ENCODE peak calls at places on chromosome 15, in five cellular contexts. W is K562, K is GM12878, L is SK-N-SH, E is HepG2. R is an unnamed sample.

GRCh38 chr15:66873856-66874255 is 171.8 kb downstream of the SMAD6 start:
- DNase-seq in W (no peak), K (no peak), L (no peak), E (no peak), R (peak)

GRCh38 chr15:58521293-58521991 is 89.7 kb downstream of the LIPC start:
- DNase-seq in W (peak), K (no peak), L (no peak), E (peak), R (no peak)

GRCh38 chr15:40059821-40060220 is 20.8 kb upstream of the SRP14 start:
- DNase-seq in W (no peak), K (no peak), L (no peak), E (no peak), R (no peak)

GRCh38 chr15:39468828-39469227 is 112.1 kb upstream of the THBS1 start:
- DNase-seq in W (no peak), K (no peak), L (no peak), E (no peak), R (no peak)

GRCh38 chr15:31453558-31454318 is 127.1 kb downstream of the KLF13 start:
- DNase-seq in W (no peak), K (no peak), L (no peak), E (no peak), R (no peak)

GRCh38 chr15:31344824-31345605 is 18.4 kb downstream of the KLF13 start:
- DNase-seq in W (no peak), K (no peak), L (peak), E (no peak), R (no peak)

GRCh38 chr15:100767002-100767825 is 112.4 kb upstream of the ALDH1A3 start:
- DNase-seq in W (no peak), K (no peak), L (peak), E (no peak), R (no peak)

GRCh38 chr15:101328001-101328400 is 33.0 kb upstream of the SNRPA1 start:
- DNase-seq in W (no peak), K (no peak), L (no peak), E (no peak), R (no peak)

GRCh38 chr15:67411491-67411890 is 109.4 kb upstream of the C15orf61 start:
- DNase-seq in W (no peak), K (no peak), L (no peak), E (no peak), R (no peak)

GRCh38 chr15:31360843-31361763 is 34.5 kb downstream of the KLF13 start:
- DNase-seq in W (no peak), K (no peak), L (peak), E (no peak), R (no peak)

GRCh38 chr15:82970078-82970686 is 15.8 kb upstream of the RAMAC start:
- DNase-seq in W (no peak), K (no peak), L (peak), E (no peak), R (no peak)

GRCh38 chr15:63718590-63719035 is 115.1 kb downstream of the HERC1 start:
- DNase-seq in W (no peak), K (no peak), L (no peak), E (peak), R (no peak)

GRCh38 chr15:71651750-71652186 is 158.6 kb upstream of the NR2E3 start:
- DNase-seq in W (no peak), K (peak), L (no peak), E (peak), R (peak)

GRCh38 chr15:35166730-35167359 is 81.8 kb upstream of the NANOGP8 start:
- DNase-seq in W (peak), K (no peak), L (no peak), E (no peak), R (no peak)

GRCh38 chr15:47477253-47477652 is 240.1 kb upstream of the SEMA6D start:
- DNase-seq in W (no peak), K (no peak), L (no peak), E (no peak), R (no peak)

GRCh38 chr15:38992541-38993334 is 428.1 kb upstream of the RASGRP1 start:
- DNase-seq in W (no peak), K (no peak), L (no peak), E (no peak), R (no peak)

GRCh38 chr15:30973379-30973778 is 18.0 kb downstream of the MTMR10 start:
- DNase-seq in W (no peak), K (no peak), L (no peak), E (no peak), R (no peak)

GRCh38 chr15:69497634-69498033 is 45.0 kb downstream of the RPLP1 start:
- DNase-seq in W (no peak), K (no peak), L (no peak), E (no peak), R (no peak)

GRCh38 chr15:69498282-69498681 is 45.7 kb downstream of the RPLP1 start:
- DNase-seq in W (no peak), K (no peak), L (no peak), E (no peak), R (no peak)

GRCh38 chr15:69498987-69499386 is 46.4 kb downstream of the RPLP1 start:
- DNase-seq in W (no peak), K (no peak), L (no peak), E (no peak), R (no peak)

GRCh38 chr15:69499521-69500201 is 47.0 kb downstream of the RPLP1 start:
- DNase-seq in W (no peak), K (no peak), L (no peak), E (no peak), R (no peak)

GRCh38 chr15:69497076-69497475 is 44.5 kb downstream of the RPLP1 start:
- DNase-seq in W (no peak), K (no peak), L (no peak), E (no peak), R (no peak)
- TF ChIP-seq FOXM1 in W (no peak), K (no peak), L (no peak), E (no peak), R (no peak)

GRCh38 chr15:37132826-37133417 is 32.6 kb upstream of the MEIS2 start:
- DNase-seq in W (no peak), K (no peak), L (no peak), E (no peak), R (no peak)

GRCh38 chr15:37135225-37135624 is 34.9 kb upstream of the MEIS2 start:
- DNase-seq in W (peak), K (no peak), L (no peak), E (no peak), R (peak)

GRCh38 chr15:37134244-37134643 is 33.9 kb upstream of the MEIS2 start:
- DNase-seq in W (no peak), K (no peak), L (no peak), E (no peak), R (no peak)

GRCh38 chr15:37134699-37135131 is 34.4 kb upstream of the MEIS2 start:
- DNase-seq in W (peak), K (no peak), L (no peak), E (peak), R (peak)

GRCh38 chr15:37133619-37134018 is 33.3 kb upstream of the MEIS2 start:
- DNase-seq in W (no peak), K (no peak), L (no peak), E (no peak), R (no peak)
- TF ChIP-seq FOXM1 in W (no peak), K (no peak), L (no peak), E (no peak), R (no peak)

GRCh38 chr15:29749365-29750086 is 72.7 kb downstream of the TJP1 start:
- DNase-seq in W (no peak), K (no peak), L (no peak), E (no peak), R (no peak)
- TF ChIP-seq FOXM1 in W (no peak), K (no peak), L (no peak), E (no peak), R (no peak)

DNA sequence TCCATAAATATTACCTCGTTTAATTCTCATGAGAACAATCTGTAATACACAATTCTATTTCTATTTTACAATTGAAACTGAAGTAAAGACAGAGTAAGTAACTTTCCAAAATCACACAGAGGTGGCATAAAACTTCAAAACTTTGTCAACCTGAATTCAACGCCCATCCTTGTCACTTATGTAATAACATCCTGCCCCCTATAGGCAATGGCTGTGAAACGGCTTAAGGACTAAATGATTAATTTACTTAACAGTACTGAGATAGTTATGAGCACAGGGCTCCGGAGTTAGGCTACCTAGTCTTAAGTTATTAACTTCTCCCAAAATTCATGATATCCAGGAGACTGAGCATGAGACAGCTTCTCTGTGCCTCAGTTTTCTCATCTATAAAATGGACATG is 293.1 kb upstream of the CHRM5 start:
- DNase-seq in W (peak), K (no peak), L (peak), E (no peak), R (peak)
- TF ChIP-seq FOXM1 in W (no peak), K (no peak), L (no peak), E (no peak), R (no peak)

DNA sequence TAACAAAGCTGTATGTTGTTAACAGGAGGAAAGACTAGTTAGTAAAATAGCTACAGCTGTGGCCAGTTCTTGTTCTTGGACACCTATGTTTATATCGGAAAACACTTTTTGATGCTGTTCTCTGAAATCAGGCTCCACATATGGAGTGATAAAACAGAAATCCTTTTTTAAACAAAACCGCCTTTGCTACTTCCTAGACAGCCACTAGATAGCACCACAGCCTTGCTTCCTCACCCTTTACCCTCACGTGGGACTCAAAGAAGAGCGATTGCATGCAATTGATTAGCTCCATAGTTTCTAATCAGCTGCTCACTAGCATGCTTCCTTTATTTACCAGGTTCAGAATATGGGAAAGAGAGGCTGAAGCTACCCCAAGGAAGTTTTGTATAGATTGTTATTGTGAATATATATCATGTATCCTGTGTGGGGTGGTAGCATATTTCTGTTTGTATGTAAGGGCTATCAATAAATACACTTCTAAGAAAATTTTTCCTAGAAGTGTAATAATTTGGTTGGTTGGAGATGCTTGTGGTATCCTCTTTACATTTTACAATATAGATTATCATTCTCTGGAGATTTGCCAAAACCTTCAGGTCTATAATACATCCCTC is 4.3 kb upstream of the MTFMT start:
- DNase-seq in W (peak), K (no peak), L (peak), E (peak), R (peak)
- TF ChIP-seq FOXM1 in W (no peak), K (no peak), L (no peak), E (no peak), R (no peak)

GRCh38 chr15:62118446-62118964 is 46.6 kb downstream of the C2CD4B start:
- DNase-seq in W (no peak), K (no peak), L (no peak), E (no peak), R (no peak)

GRCh38 chr15:62119224-62119925 is 45.7 kb downstream of the C2CD4B start:
- DNase-seq in W (no peak), K (no peak), L (no peak), E (peak), R (no peak)

GRCh38 chr15:62112051-62112450 is 45.3 kb downstream of the C2CD4A start:
- DNase-seq in W (no peak), K (no peak), L (no peak), E (no peak), R (no peak)

GRCh38 chr15:62112616-62113593 is 46.1 kb downstream of the C2CD4A start:
- DNase-seq in W (no peak), K (no peak), L (no peak), E (peak), R (no peak)

GRCh38 chr15:62115847-62116246 is 49.1 kb downstream of the C2CD4A start:
- DNase-seq in W (no peak), K (no peak), L (no peak), E (peak), R (no peak)
- TF ChIP-seq FOXM1 in W (no peak), K (no peak), L (no peak), E (no peak), R (no peak)

DNA sequence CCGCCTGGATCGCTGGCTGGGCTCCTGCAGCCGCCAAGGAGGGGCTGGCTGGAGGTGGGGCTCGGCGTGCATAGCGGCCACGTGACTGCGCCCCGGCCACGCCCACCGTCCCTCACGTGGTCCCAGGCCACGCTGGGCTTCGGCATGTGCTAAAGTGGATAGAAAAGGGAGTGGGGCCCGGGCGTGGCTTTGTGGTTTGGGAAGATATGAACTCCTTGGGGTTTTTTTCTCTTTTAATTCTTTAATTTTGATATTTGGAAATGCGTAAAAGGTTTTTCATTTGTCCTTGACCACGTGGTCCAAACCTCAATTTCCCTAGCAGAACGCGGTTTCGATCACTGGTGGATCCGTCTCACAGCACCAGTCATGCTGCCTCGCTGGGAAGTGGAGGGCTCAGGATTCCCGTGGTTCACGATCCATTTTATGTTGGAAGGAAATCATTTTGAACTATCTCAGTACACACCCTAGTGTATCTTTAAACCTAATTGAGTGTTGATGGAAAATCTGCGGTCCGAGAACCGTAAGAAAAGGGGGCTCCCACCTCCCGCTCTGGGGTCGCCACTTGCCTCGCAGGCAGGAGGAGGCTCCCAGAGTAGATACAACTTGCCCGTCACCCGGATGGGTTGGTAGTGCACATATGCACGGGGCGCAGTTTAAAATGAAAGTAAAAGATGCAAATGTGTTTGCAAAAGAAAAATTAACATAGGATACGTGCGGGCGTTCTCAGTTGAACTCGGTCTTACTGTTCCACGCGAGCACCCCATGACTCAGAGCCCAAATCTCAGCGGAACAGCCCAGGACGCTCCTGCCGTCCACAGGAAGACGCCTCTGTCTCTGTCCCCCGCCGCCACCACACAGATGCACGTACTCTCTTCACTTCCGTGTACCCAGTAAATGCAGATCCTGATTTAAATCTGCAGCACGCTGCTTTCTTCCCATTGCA is 141.9 kb downstream of the PGPEP1L start:
- DNase-seq in W (peak), K (no peak), L (peak), E (peak), R (peak)
- TF ChIP-seq FOXM1 in W (no peak), K (no peak), L (no peak), E (no peak), R (no peak)

GRCh38 chr15:90322531-90322930 is 29.6 kb upstream of the ZNF774 start:
- DNase-seq in W (no peak), K (no peak), L (no peak), E (no peak), R (no peak)
- TF ChIP-seq FOXM1 in W (no peak), K (no peak), L (no peak), E (no peak), R (no peak)

DNA sequence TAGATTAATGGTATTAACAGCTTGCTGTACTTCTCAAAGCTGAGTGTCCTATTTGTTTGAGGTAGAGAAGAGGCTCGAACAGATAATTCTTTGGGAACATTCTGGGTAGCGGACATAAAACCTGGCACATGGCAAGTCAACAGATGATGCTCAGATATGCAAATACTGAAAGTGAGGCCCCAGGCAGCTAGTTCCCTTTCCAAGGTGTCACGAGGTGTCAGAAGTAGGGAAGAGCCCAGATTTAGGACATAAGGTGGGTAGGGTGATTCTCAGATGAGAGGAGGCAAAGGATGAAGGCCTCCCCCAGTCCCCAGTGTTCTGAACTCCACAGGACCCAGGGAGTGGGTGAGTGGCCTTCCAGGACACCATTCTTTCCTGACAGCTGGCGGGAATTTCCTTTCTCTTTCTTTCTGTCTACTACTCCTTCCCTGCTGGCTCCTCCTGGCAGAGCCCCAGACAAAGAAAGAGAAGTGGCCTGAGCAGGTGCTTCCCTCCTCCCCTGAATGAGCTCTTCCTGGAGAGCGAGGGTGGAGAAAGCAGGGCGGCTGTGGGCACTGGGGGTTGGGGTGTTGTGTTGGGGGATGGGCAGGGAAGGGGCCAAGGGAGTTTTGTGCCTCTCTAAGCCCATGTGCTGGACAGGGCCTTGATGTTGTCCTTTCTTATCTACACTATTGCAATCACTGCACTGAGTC is 87.5 kb downstream of the CORO2B start:
- DNase-seq in W (no peak), K (no peak), L (no peak), E (no peak), R (no peak)
- TF ChIP-seq FOXM1 in W (no peak), K (no peak), L (no peak), E (no peak), R (no peak)

GRCh38 chr15:74976159-74976558 is 19.2 kb upstream of the SCAMP5 start:
- DNase-seq in W (no peak), K (no peak), L (no peak), E (no peak), R (no peak)
- TF ChIP-seq FOXM1 in W (no peak), K (no peak), L (no peak), E (no peak), R (no peak)

R was measured in HEK293T.